ENCODE peak calls at places on chromosomes 6 and 20, in six cellular contexts. One of them, this sample, is unnamed.

GRCh38 chr6:131949909-131950766 is 1.0 kb downstream of the CCN2 start:
- DNase-seq in epithelial cell of esophagus: peak
- DNase-seq in upper lobe of right lung: peak
- DNase-seq in cardiac fibroblast: peak
- DNase-seq in upper lobe of left lung: peak
- DNase-seq in CD8-positive, alpha-beta T cell: no peak
- DNase-seq in this sample: no peak

GRCh38 chr6:17707371-17707651 is 586 bp upstream of the NUP153 start:
- DNase-seq in epithelial cell of esophagus: no peak
- DNase-seq in upper lobe of right lung: no peak
- DNase-seq in cardiac fibroblast: no peak
- DNase-seq in upper lobe of left lung: no peak
- DNase-seq in CD8-positive, alpha-beta T cell: no peak
- DNase-seq in this sample: no peak

GRCh38 chr6:158085261-158086053 is 82.6 kb downstream of the SERAC1 start:
- DNase-seq in epithelial cell of esophagus: no peak
- DNase-seq in upper lobe of right lung: no peak
- DNase-seq in cardiac fibroblast: no peak
- DNase-seq in upper lobe of left lung: peak
- DNase-seq in CD8-positive, alpha-beta T cell: no peak
- DNase-seq in this sample: no peak

GRCh38 chr6:124659427-124659826 is 302.8 kb upstream of the RNF217 start:
- DNase-seq in epithelial cell of esophagus: peak
- DNase-seq in upper lobe of right lung: no peak
- DNase-seq in cardiac fibroblast: no peak
- DNase-seq in upper lobe of left lung: no peak
- DNase-seq in CD8-positive, alpha-beta T cell: no peak
- DNase-seq in this sample: no peak

GRCh38 chr6:159654483-159655098 is 38.5 kb downstream of the SOD2 start:
- DNase-seq in epithelial cell of esophagus: peak
- DNase-seq in upper lobe of right lung: no peak
- DNase-seq in cardiac fibroblast: peak
- DNase-seq in upper lobe of left lung: no peak
- DNase-seq in CD8-positive, alpha-beta T cell: no peak
- DNase-seq in this sample: no peak

GRCh38 chr6:43246301-43247114 is 3.2 kb downstream of the TTBK1 start:
- DNase-seq in epithelial cell of esophagus: no peak
- DNase-seq in upper lobe of right lung: peak
- DNase-seq in cardiac fibroblast: no peak
- DNase-seq in upper lobe of left lung: peak
- DNase-seq in CD8-positive, alpha-beta T cell: no peak
- DNase-seq in this sample: no peak

GRCh38 chr20:61935926-61936700 is 129.6 kb downstream of the TAF4 start:
- DNase-seq in epithelial cell of esophagus: no peak
- DNase-seq in upper lobe of right lung: peak
- DNase-seq in cardiac fibroblast: no peak
- DNase-seq in upper lobe of left lung: no peak
- DNase-seq in CD8-positive, alpha-beta T cell: no peak
- DNase-seq in this sample: no peak

GRCh38 chr6:143545165-143545564 is 33.6 kb upstream of the FUCA2 start:
- DNase-seq in epithelial cell of esophagus: peak
- DNase-seq in upper lobe of right lung: no peak
- DNase-seq in cardiac fibroblast: no peak
- DNase-seq in upper lobe of left lung: no peak
- DNase-seq in CD8-positive, alpha-beta T cell: no peak
- DNase-seq in this sample: no peak

GRCh38 chr20:54067606-54068174 is 2.7 kb downstream of the BCAS1 start:
- DNase-seq in epithelial cell of esophagus: peak
- DNase-seq in upper lobe of right lung: peak
- DNase-seq in cardiac fibroblast: peak
- DNase-seq in upper lobe of left lung: peak
- DNase-seq in CD8-positive, alpha-beta T cell: no peak
- DNase-seq in this sample: no peak

GRCh38 chr20:32285621-32286334 is 8.3 kb downstream of the KIF3B start:
- DNase-seq in epithelial cell of esophagus: peak
- DNase-seq in upper lobe of right lung: no peak
- DNase-seq in cardiac fibroblast: peak
- DNase-seq in upper lobe of left lung: no peak
- DNase-seq in CD8-positive, alpha-beta T cell: peak
- DNase-seq in this sample: peak

GRCh38 chr6:12150812-12151432 is 138.8 kb downstream of the HIVEP1 start:
- DNase-seq in epithelial cell of esophagus: peak
- DNase-seq in upper lobe of right lung: peak
- DNase-seq in cardiac fibroblast: peak
- DNase-seq in upper lobe of left lung: no peak
- DNase-seq in CD8-positive, alpha-beta T cell: peak
- DNase-seq in this sample: no peak

GRCh38 chr6:149088361-149088760 is 229.2 kb upstream of the TAB2 start:
- DNase-seq in epithelial cell of esophagus: no peak
- DNase-seq in upper lobe of right lung: no peak
- DNase-seq in cardiac fibroblast: no peak
- DNase-seq in upper lobe of left lung: no peak
- DNase-seq in CD8-positive, alpha-beta T cell: no peak
- DNase-seq in this sample: no peak

GRCh38 chr6:96520039-96520850 is 1.4 kb upstream of the UFL1 start:
- DNase-seq in epithelial cell of esophagus: peak
- DNase-seq in upper lobe of right lung: no peak
- DNase-seq in cardiac fibroblast: peak
- DNase-seq in upper lobe of left lung: no peak
- DNase-seq in CD8-positive, alpha-beta T cell: no peak
- DNase-seq in this sample: no peak

DNA sequence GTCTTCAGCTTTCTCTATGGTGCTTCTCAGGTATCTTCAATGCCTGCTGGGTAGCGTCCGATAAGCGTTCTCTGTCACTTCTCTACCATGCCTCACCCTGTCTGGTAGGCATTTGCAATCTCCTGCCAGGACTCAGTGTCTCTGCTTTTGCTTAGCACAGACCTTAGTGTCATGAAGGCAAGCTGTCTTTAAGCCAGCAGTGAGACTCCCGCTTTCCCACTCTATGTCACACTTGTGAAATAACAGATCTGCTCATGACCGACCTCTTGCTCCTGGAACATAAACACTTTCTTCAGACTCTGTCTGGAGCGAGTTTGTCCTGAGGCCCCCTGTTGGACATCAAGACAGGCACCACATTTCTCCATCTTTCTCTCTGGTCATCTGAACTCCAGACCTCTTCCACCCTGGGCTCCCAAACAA is 17.0 kb downstream of the ADGRB3 start:
- DNase-seq in epithelial cell of esophagus: no peak
- DNase-seq in upper lobe of right lung: no peak
- DNase-seq in cardiac fibroblast: no peak
- DNase-seq in upper lobe of left lung: no peak
- DNase-seq in CD8-positive, alpha-beta T cell: no peak
- DNase-seq in this sample: no peak
- TF ChIP-seq CTCF in epithelial cell of esophagus: no peak
- TF ChIP-seq CTCF in upper lobe of right lung: peak
- TF ChIP-seq CTCF in cardiac fibroblast: no peak
- TF ChIP-seq CTCF in upper lobe of left lung: no peak
- TF ChIP-seq CTCF in CD8-positive, alpha-beta T cell: no peak
- TF ChIP-seq CTCF in this sample: no peak

GRCh38 chr6:166640342-166641043 is 13.4 kb upstream of the RPS6KA2 start:
- DNase-seq in epithelial cell of esophagus: peak
- DNase-seq in upper lobe of right lung: peak
- DNase-seq in cardiac fibroblast: peak
- DNase-seq in upper lobe of left lung: peak
- DNase-seq in CD8-positive, alpha-beta T cell: no peak
- DNase-seq in this sample: no peak
- TF ChIP-seq CTCF in epithelial cell of esophagus: no peak
- TF ChIP-seq CTCF in upper lobe of right lung: no peak
- TF ChIP-seq CTCF in cardiac fibroblast: no peak
- TF ChIP-seq CTCF in upper lobe of left lung: no peak
- TF ChIP-seq CTCF in CD8-positive, alpha-beta T cell: no peak
- TF ChIP-seq CTCF in this sample: no peak

GRCh38 chr6:167825759-167826229 is 917 bp upstream of the AFDN start:
- DNase-seq in epithelial cell of esophagus: peak
- DNase-seq in upper lobe of right lung: peak
- DNase-seq in cardiac fibroblast: peak
- DNase-seq in upper lobe of left lung: peak
- DNase-seq in CD8-positive, alpha-beta T cell: no peak
- DNase-seq in this sample: no peak

GRCh38 chr6:167827588-167828324 is 1.0 kb downstream of the AFDN start:
- DNase-seq in epithelial cell of esophagus: peak
- DNase-seq in upper lobe of right lung: peak
- DNase-seq in cardiac fibroblast: peak
- DNase-seq in upper lobe of left lung: peak
- DNase-seq in CD8-positive, alpha-beta T cell: peak
- DNase-seq in this sample: no peak

GRCh38 chr6:167827062-167827587 is 414 bp downstream of the AFDN start:
- DNase-seq in epithelial cell of esophagus: peak
- DNase-seq in upper lobe of right lung: peak
- DNase-seq in cardiac fibroblast: peak
- DNase-seq in upper lobe of left lung: no peak
- DNase-seq in CD8-positive, alpha-beta T cell: no peak
- DNase-seq in this sample: no peak

GRCh38 chr6:167825059-167825758 is 1.5 kb upstream of the AFDN start:
- DNase-seq in epithelial cell of esophagus: no peak
- DNase-seq in upper lobe of right lung: no peak
- DNase-seq in cardiac fibroblast: peak
- DNase-seq in upper lobe of left lung: no peak
- DNase-seq in CD8-positive, alpha-beta T cell: no peak
- DNase-seq in this sample: no peak

GRCh38 chr6:167826230-167827061 is at the start of gene AFDN:
- DNase-seq in epithelial cell of esophagus: peak
- DNase-seq in upper lobe of right lung: peak
- DNase-seq in cardiac fibroblast: peak
- DNase-seq in upper lobe of left lung: peak
- DNase-seq in CD8-positive, alpha-beta T cell: peak
- DNase-seq in this sample: peak
- TF ChIP-seq CTCF in epithelial cell of esophagus: peak
- TF ChIP-seq CTCF in upper lobe of right lung: peak
- TF ChIP-seq CTCF in cardiac fibroblast: peak
- TF ChIP-seq CTCF in upper lobe of left lung: peak
- TF ChIP-seq CTCF in CD8-positive, alpha-beta T cell: no peak
- TF ChIP-seq CTCF in this sample: no peak

GRCh38 chr6:161444464-161444863 is 170.6 kb upstream of the AGPAT4 start:
- DNase-seq in epithelial cell of esophagus: peak
- DNase-seq in upper lobe of right lung: no peak
- DNase-seq in cardiac fibroblast: no peak
- DNase-seq in upper lobe of left lung: no peak
- DNase-seq in CD8-positive, alpha-beta T cell: no peak
- DNase-seq in this sample: no peak
- TF ChIP-seq CTCF in epithelial cell of esophagus: peak
- TF ChIP-seq CTCF in upper lobe of right lung: no peak
- TF ChIP-seq CTCF in cardiac fibroblast: no peak
- TF ChIP-seq CTCF in upper lobe of left lung: no peak
- TF ChIP-seq CTCF in CD8-positive, alpha-beta T cell: no peak
- TF ChIP-seq CTCF in this sample: no peak

GRCh38 chr6:114343782-114344144 is 940 bp upstream of the HS3ST5 start:
- DNase-seq in epithelial cell of esophagus: no peak
- DNase-seq in upper lobe of right lung: no peak
- DNase-seq in cardiac fibroblast: no peak
- DNase-seq in upper lobe of left lung: no peak
- DNase-seq in CD8-positive, alpha-beta T cell: no peak
- DNase-seq in this sample: no peak

GRCh38 chr6:114344216-114344970 is 1.6 kb upstream of the HS3ST5 start:
- DNase-seq in epithelial cell of esophagus: no peak
- DNase-seq in upper lobe of right lung: no peak
- DNase-seq in cardiac fibroblast: no peak
- DNase-seq in upper lobe of left lung: no peak
- DNase-seq in CD8-positive, alpha-beta T cell: no peak
- DNase-seq in this sample: no peak

GRCh38 chr6:114342086-114342825 is 567 bp downstream of the HS3ST5 start:
- DNase-seq in epithelial cell of esophagus: peak
- DNase-seq in upper lobe of right lung: peak
- DNase-seq in cardiac fibroblast: peak
- DNase-seq in upper lobe of left lung: peak
- DNase-seq in CD8-positive, alpha-beta T cell: no peak
- DNase-seq in this sample: no peak

GRCh38 chr6:114344971-114345274 is 2.1 kb upstream of the HS3ST5 start:
- DNase-seq in epithelial cell of esophagus: no peak
- DNase-seq in upper lobe of right lung: no peak
- DNase-seq in cardiac fibroblast: no peak
- DNase-seq in upper lobe of left lung: no peak
- DNase-seq in CD8-positive, alpha-beta T cell: no peak
- DNase-seq in this sample: no peak

DNA sequence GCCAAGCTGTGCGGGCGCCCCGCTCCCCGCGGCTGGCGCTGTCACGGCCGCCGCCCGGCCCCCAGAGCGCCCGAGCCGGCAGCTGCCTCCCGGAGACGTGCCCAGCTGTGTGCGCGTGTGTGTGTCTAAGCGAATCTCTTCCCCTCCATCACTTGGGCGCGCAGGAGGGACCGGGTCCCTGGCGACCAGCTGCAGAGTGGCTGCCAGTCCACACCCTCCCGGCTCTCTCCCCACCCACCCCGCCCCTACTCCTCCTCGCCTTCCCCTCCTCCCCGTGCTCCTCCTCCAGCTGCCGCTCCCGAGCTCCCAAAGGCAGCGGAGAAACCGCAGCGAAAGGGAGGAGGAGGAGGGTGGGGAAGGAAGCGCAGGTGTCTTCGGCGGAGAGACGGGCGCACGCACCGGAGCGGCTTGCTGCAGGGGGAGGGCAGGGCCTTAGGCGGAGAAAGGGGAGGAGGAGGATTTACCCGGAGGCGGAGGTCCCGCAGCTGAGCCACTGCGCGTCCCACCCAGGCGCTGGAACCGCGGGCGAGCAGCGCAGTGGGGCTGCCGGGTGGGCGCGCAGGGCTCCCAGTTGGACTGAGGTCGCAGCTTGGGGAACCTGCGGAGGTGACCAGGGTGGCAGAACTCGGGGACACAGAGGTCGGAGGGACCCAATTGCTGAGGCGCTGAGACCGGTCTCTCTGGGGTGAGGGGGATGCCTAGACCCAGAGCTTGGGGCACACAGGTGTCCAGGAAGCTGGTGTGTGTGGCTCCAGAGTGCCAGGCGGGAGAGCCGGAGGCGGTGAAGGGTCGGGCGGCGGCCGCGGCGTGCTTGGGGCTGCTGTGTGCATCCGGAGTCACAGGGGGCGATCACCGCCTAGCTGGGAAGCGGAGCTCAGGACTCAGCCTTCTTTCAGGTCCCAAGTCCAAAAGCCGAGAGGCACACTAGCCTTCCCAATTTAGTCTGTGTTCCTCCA is at the start of gene HS3ST5:
- DNase-seq in epithelial cell of esophagus: peak
- DNase-seq in upper lobe of right lung: peak
- DNase-seq in cardiac fibroblast: peak
- DNase-seq in upper lobe of left lung: peak
- DNase-seq in CD8-positive, alpha-beta T cell: no peak
- DNase-seq in this sample: no peak
- TF ChIP-seq CTCF in epithelial cell of esophagus: peak
- TF ChIP-seq CTCF in upper lobe of right lung: peak
- TF ChIP-seq CTCF in cardiac fibroblast: no peak
- TF ChIP-seq CTCF in upper lobe of left lung: peak
- TF ChIP-seq CTCF in CD8-positive, alpha-beta T cell: no peak
- TF ChIP-seq CTCF in this sample: no peak